ENCODE peak calls at places on chromosome 13, in six cellular contexts. M is WTC11, F is upper lobe of left lung, B is neural crest cell, D is neural progenitor cell, P is lower lobe of right lung. Q is an unnamed sample.

GRCh38 chr13:94595006-94595942 is 678 bp downstream of the TGDS start:
- DNase-seq in F (no peak), P (no peak), D (peak), M (no peak), B (peak), Q (no peak)

GRCh38 chr13:42832341-42833153 is 51.2 kb downstream of the FAM216B start:
- DNase-seq in M (no peak), F (no peak), D (no peak), P (no peak), B (no peak), Q (no peak)

GRCh38 chr13:60647547-60647946 is 250.5 kb downstream of the TDRD3 start:
- DNase-seq in F (no peak), P (no peak), D (no peak), B (no peak), M (no peak), Q (no peak)

GRCh38 chr13:109666656-109667448 is 119.5 kb downstream of the IRS2 start:
- DNase-seq in M (no peak), P (no peak), D (no peak), B (no peak), F (no peak), Q (no peak)

GRCh38 chr13:47158583-47158982 is 261.7 kb upstream of the HTR2A start:
- DNase-seq in M (no peak), B (no peak), P (no peak), D (no peak), F (no peak), Q (no peak)

GRCh38 chr13:31905896-31906295 is 125.7 kb upstream of the FRY start:
- DNase-seq in P (no peak), F (no peak), M (no peak), D (no peak), B (no peak), Q (no peak)

GRCh38 chr13:86020350-86021002 is 221.3 kb upstream of the SLITRK6 start:
- DNase-seq in P (no peak), F (no peak), B (no peak), M (no peak), D (no peak), Q (no peak)

GRCh38 chr13:40588101-40588500 is 78.3 kb downstream of the FOXO1 start:
- DNase-seq in D (no peak), P (no peak), F (no peak), M (no peak), B (no peak), Q (no peak)

GRCh38 chr13:79867248-79867647 is 386.3 kb downstream of the NDFIP2 start:
- DNase-seq in P (no peak), B (no peak), M (no peak), D (no peak), F (no peak), Q (no peak)

GRCh38 chr13:29958476-29958875 is 108.1 kb upstream of the UBL3 start:
- DNase-seq in P (no peak), F (no peak), D (no peak), M (no peak), B (no peak), Q (no peak)

GRCh38 chr13:64428196-64428595 is 2801.9 kb downstream of the PCDH9 start:
- DNase-seq in B (no peak), M (no peak), D (peak), P (no peak), F (no peak), Q (no peak)

GRCh38 chr13:110916671-110917142 is 1.8 kb upstream of the ANKRD10 start:
- DNase-seq in M (no peak), F (no peak), D (no peak), P (no peak), B (no peak), Q (no peak)

GRCh38 chr13:97258801-97259200 is 36.7 kb downstream of the MBNL2 start:
- DNase-seq in D (no peak), F (no peak), P (no peak), M (no peak), B (no peak), Q (no peak)

GRCh38 chr13:86282450-86282849 is 483.2 kb upstream of the SLITRK6 start:
- DNase-seq in M (no peak), F (no peak), P (no peak), D (no peak), B (no peak), Q (no peak)

GRCh38 chr13:46615888-46616531 is 63.0 kb downstream of the LRCH1 start:
- DNase-seq in P (no peak), D (no peak), F (no peak), B (no peak), M (no peak), Q (no peak)

GRCh38 chr13:32409561-32410440 is 18.1 kb downstream of the N4BP2L1 start:
- DNase-seq in D (peak), B (no peak), P (no peak), F (peak), M (peak), Q (no peak)

GRCh38 chr13:62418872-62419271 is 1003.2 kb upstream of the PCDH20 start:
- DNase-seq in F (no peak), B (no peak), D (no peak), M (no peak), P (no peak), Q (no peak)

GRCh38 chr13:25980255-25980654 is 71.6 kb downstream of the SHISA2 start:
- DNase-seq in B (no peak), M (peak), P (no peak), F (no peak), D (peak), Q (no peak)

GRCh38 chr13:47433461-47434005 is 536.7 kb upstream of the HTR2A start:
- DNase-seq in B (no peak), F (no peak), M (no peak), P (no peak), D (no peak), Q (no peak)

GRCh38 chr13:87287721-87288120 is 383.4 kb upstream of the SLITRK5 start:
- DNase-seq in D (no peak), M (no peak), P (no peak), F (no peak), B (no peak), Q (no peak)

GRCh38 chr13:77720988-77721387 is 23.5 kb downstream of the SLAIN1 start:
- DNase-seq in D (no peak), M (no peak), B (no peak), P (no peak), F (no peak), Q (no peak)

GRCh38 chr13:57624565-57625435 is 6.7 kb upstream of the PCDH17 start:
- DNase-seq in B (peak), D (peak), M (peak), P (no peak), F (no peak), Q (no peak)

GRCh38 chr13:102226591-102226990 is 175.3 kb downstream of the FGF14 start:
- DNase-seq in P (no peak), D (no peak), B (no peak), M (no peak), F (no peak), Q (no peak)

GRCh38 chr13:26022538-26023292 is 29.1 kb downstream of the SHISA2 start:
- DNase-seq in M (no peak), D (no peak), F (peak), P (peak), B (peak), Q (no peak)

GRCh38 chr13:103539265-103539664 is 473.0 kb upstream of the SLC10A2 start:
- DNase-seq in M (peak), B (peak), D (peak), P (no peak), F (no peak), Q (no peak)

GRCh38 chr13:97435794-97436193 is 1.8 kb downstream of the RAP2A start:
- DNase-seq in M (no peak), B (no peak), D (no peak), F (no peak), P (no peak), Q (no peak)

GRCh38 chr13:112968380-112968909 is 569 bp upstream of the MCF2L start:
- DNase-seq in P (peak), M (no peak), D (peak), B (no peak), F (peak), Q (peak)
- TF ChIP-seq CTCF in P (peak), M (no peak), D (peak), B (peak), F (peak), Q (no peak)

GRCh38 chr13:99303863-99304521 is 3.2 kb downstream of the GPR183 start:
- DNase-seq in P (no peak), D (no peak), B (no peak), M (no peak), F (peak), Q (no peak)
- TF ChIP-seq CTCF in P (no peak), D (no peak), B (no peak), M (no peak), F (no peak), Q (no peak)

DNA sequence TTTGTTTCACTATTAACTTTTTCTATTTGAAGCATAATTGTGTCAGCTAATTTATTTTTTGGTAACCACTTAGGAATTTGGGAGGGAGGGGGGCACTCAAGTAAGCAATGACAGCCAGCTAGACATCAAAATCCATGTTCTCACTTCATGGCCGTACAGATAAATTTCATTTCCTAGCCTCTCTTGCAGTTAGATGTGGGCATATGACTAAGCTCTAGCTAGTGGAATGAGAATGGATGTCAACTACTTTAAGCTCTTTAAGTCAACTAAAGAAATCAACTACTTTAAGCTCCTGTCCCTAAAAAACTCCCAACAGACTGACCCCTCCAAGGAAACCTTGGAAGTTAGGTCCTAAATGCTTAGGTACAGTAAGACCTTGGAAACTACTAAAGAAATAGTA is 92.0 kb downstream of the KCNRG start:
- DNase-seq in P (no peak), F (no peak), M (no peak), B (no peak), D (no peak), Q (no peak)
- TF ChIP-seq CTCF in P (no peak), F (no peak), M (no peak), B (no peak), D (no peak), Q (no peak)

GRCh38 chr13:81929988-81930387 is 1589.1 kb upstream of the SPRY2 start:
- DNase-seq in B (no peak), M (no peak), P (no peak), F (no peak), D (peak), Q (no peak)
- TF ChIP-seq CTCF in B (peak), M (no peak), P (peak), F (no peak), D (peak), Q (peak)

DNA sequence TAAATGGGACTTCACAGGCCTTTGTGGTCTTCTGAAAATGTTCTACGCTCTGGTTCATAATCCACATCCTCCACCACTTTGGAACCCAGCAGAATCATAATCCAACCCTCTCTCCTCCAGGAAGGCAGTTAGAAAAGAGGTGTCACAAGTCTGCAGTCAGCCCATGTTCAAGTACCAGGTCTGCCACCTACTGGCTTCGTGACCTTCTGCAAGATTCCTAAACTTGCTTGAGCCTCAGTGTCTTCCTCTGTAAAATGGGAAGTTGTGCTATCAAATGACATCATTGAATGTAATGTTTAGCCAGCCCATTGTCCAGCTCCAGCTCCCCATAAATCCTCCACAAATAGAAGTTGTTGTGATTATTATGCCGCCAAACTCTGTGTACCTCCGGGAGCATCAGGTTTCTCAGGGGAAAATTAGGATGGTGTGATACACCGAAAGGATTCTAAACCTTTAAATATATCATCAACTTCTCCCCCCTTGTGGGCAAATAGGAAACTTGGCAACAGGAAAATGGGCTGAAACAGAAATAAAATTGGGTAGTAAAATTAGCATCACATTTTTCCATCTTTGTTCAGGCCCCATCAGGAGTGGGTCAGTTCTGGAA is 109.7 kb downstream of the NUFIP1 start:
- DNase-seq in D (no peak), M (no peak), P (no peak), F (no peak), B (no peak), Q (no peak)
- TF ChIP-seq CTCF in D (peak), M (no peak), P (peak), F (peak), B (peak), Q (peak)

GRCh38 chr13:22256111-22256639 is 585.3 kb downstream of the FGF9 start:
- DNase-seq in M (no peak), B (no peak), D (no peak), P (no peak), F (no peak), Q (no peak)
- TF ChIP-seq CTCF in M (no peak), B (peak), D (peak), P (no peak), F (no peak), Q (no peak)

DNA sequence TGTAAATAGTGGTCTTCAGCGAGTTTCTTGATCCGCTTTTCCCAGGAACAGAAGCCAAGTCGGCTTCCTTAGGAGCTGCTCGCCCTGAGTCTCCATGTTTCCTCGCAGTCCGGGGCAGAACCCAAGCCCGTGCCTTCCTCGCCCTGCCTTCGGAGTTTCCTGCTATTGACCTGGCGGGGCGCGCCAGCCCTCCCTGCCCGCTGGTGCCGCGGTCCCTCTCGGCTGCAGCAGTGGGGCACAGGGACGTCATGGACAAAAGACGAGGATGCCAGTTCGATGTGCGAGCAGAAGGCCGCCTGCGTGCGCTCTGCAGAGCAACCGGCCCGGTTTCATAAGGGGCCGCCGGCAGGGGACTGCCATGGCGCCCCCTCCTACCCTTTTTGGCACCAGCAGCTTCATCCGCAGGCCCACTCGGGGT is 156.6 kb downstream of the TM9SF2 start:
- DNase-seq in F (peak), P (peak), D (peak), B (peak), M (peak), Q (no peak)
- TF ChIP-seq CTCF in F (no peak), P (no peak), D (no peak), B (no peak), M (no peak), Q (no peak)

DNA sequence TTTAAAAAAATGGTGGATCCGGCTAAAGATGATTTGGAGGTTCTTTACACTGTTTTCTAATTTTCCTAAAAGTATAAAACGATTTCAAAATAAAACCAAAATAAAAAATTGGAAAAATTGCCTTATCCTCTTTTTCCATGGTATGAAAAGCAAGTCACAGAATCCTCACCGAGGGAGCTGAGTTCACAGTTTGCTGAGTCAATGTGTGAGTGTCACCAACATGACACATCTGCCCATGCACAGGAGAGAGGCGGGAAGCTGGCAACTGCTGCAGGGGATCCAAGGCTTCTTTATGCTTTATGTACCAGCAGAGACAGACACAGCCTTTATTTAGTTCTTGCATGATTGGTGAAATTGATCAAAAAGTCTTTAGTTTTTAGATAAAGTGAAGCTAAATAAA is 157.8 kb downstream of the TNFSF13B start:
- DNase-seq in P (no peak), B (no peak), M (no peak), D (no peak), F (no peak), Q (no peak)
- TF ChIP-seq CTCF in P (no peak), B (no peak), M (no peak), D (no peak), F (no peak), Q (no peak)

GRCh38 chr13:112861876-112862615 is 107.0 kb upstream of the MCF2L start:
- DNase-seq in D (no peak), M (no peak), B (no peak), F (no peak), P (no peak), Q (no peak)
- TF ChIP-seq CTCF in D (no peak), M (no peak), B (no peak), F (no peak), P (no peak), Q (no peak)

DNA sequence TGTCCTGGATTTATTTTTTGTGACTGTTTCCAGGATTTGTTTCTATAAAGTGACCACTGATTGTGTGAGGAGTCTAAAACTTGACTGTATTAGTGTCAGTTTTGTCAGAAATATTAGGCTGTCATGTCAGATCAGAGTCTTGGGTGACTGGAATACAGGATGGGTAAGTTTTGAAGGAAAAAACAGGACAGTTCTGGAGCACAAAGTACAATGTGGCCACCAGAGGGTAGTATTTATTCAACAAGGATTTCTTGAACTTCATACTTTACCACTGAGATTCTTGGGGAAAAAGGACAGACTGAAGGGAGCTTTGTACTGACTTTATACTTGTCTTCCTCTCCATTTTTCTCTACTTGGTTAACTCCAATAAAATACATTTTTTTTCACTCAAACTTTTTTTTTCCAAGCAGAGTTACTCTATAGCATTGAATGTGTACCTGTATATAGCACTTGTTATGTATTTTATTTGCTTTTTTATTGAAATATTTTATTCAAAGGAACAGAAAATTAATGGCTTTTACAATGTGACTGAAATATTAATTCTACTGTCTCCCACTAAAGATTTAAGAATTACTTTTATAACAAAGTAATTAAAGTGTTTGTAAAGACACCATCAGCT is 51.1 kb downstream of the LMO7 start:
- DNase-seq in P (no peak), B (no peak), F (no peak), D (peak), M (no peak), Q (no peak)
- TF ChIP-seq CTCF in P (peak), B (peak), F (peak), D (peak), M (peak), Q (peak)

Q was measured in RWPE2.